ENCODE peak calls at places on chromosomes 1 and 21, in seven cellular contexts. One of them, this sample, is unnamed.

GRCh38 chr1:197776348-197777082 is 1.2 kb upstream of the DENND1B start:
- DNase-seq in fibroblast of lung: peak; percentile 64
- DNase-seq in choroid plexus epithelial cell: peak; percentile 71
- DNase-seq in colonic mucosa: no peak
- DNase-seq in fibroblast of mammary gland: peak; percentile 89
- DNase-seq in ovary: no peak
- DNase-seq in pancreas: no peak
- DNase-seq in this sample: peak; percentile 33

GRCh38 chr21:15966216-15966615 is 236.4 kb downstream of the USP25 start:
- DNase-seq in choroid plexus epithelial cell: no peak
- DNase-seq in fibroblast of mammary gland: peak; percentile 10
- DNase-seq in pancreas: no peak
- DNase-seq in ovary: no peak
- DNase-seq in fibroblast of lung: no peak
- DNase-seq in colonic mucosa: no peak
- DNase-seq in this sample: no peak

GRCh38 chr1:28540651-28541050 is 12.2 kb upstream of the TRNAU1AP start:
- DNase-seq in choroid plexus epithelial cell: peak; percentile 4
- DNase-seq in fibroblast of mammary gland: no peak
- DNase-seq in ovary: no peak
- DNase-seq in fibroblast of lung: no peak
- DNase-seq in pancreas: no peak
- DNase-seq in colonic mucosa: no peak
- DNase-seq in this sample: no peak

GRCh38 chr1:165842363-165843129 is 15.1 kb downstream of the UCK2 start:
- DNase-seq in colonic mucosa: no peak
- DNase-seq in ovary: no peak
- DNase-seq in fibroblast of lung: peak; percentile 47
- DNase-seq in pancreas: no peak
- DNase-seq in fibroblast of mammary gland: peak; percentile 34
- DNase-seq in choroid plexus epithelial cell: peak; percentile 32
- DNase-seq in this sample: peak; percentile 51

GRCh38 chr1:219109424-219110018 is 64.2 kb upstream of the LYPLAL1 start:
- DNase-seq in colonic mucosa: no peak
- DNase-seq in choroid plexus epithelial cell: no peak
- DNase-seq in pancreas: no peak
- DNase-seq in fibroblast of mammary gland: no peak
- DNase-seq in fibroblast of lung: no peak
- DNase-seq in ovary: no peak
- DNase-seq in this sample: no peak

GRCh38 chr1:64030411-64030810 is 173.0 kb upstream of the UBE2U start:
- DNase-seq in fibroblast of mammary gland: no peak
- DNase-seq in fibroblast of lung: no peak
- DNase-seq in pancreas: no peak
- DNase-seq in choroid plexus epithelial cell: no peak
- DNase-seq in colonic mucosa: no peak
- DNase-seq in ovary: no peak
- DNase-seq in this sample: no peak

GRCh38 chr1:72830606-72831390 is 548.5 kb upstream of the NEGR1 start:
- DNase-seq in colonic mucosa: no peak
- DNase-seq in choroid plexus epithelial cell: no peak
- DNase-seq in fibroblast of lung: no peak
- DNase-seq in pancreas: no peak
- DNase-seq in ovary: no peak
- DNase-seq in fibroblast of mammary gland: no peak
- DNase-seq in this sample: no peak

GRCh38 chr1:121566346-121566745 is 381.6 kb downstream of the SRGAP2C start:
- DNase-seq in fibroblast of lung: no peak
- DNase-seq in pancreas: no peak
- DNase-seq in ovary: no peak
- DNase-seq in choroid plexus epithelial cell: no peak
- DNase-seq in colonic mucosa: no peak
- DNase-seq in fibroblast of mammary gland: no peak
- DNase-seq in this sample: no peak

GRCh38 chr1:1089731-1090423 is 15.8 kb upstream of the RNF223 start:
- DNase-seq in fibroblast of mammary gland: no peak
- DNase-seq in colonic mucosa: no peak
- DNase-seq in choroid plexus epithelial cell: no peak
- DNase-seq in fibroblast of lung: no peak
- DNase-seq in ovary: no peak
- DNase-seq in pancreas: no peak
- DNase-seq in this sample: no peak

GRCh38 chr1:93448983-93449805 is 1.3 kb downstream of the FNBP1L start:
- DNase-seq in pancreas: peak; percentile 47
- DNase-seq in choroid plexus epithelial cell: peak; percentile 74
- DNase-seq in ovary: no peak
- DNase-seq in colonic mucosa: peak; percentile 74
- DNase-seq in fibroblast of lung: peak; percentile 56
- DNase-seq in fibroblast of mammary gland: peak; percentile 47
- DNase-seq in this sample: peak; percentile 60

GRCh38 chr1:244296010-244296409 is 155.7 kb downstream of the ADSS2 start:
- DNase-seq in colonic mucosa: no peak
- DNase-seq in ovary: no peak
- DNase-seq in fibroblast of lung: no peak
- DNase-seq in fibroblast of mammary gland: no peak
- DNase-seq in pancreas: no peak
- DNase-seq in choroid plexus epithelial cell: no peak
- DNase-seq in this sample: no peak

GRCh38 chr1:4836574-4836973 is 182.2 kb downstream of the AJAP1 start:
- DNase-seq in pancreas: no peak
- DNase-seq in choroid plexus epithelial cell: no peak
- DNase-seq in ovary: no peak
- DNase-seq in fibroblast of lung: no peak
- DNase-seq in fibroblast of mammary gland: no peak
- DNase-seq in colonic mucosa: no peak
- DNase-seq in this sample: no peak

GRCh38 chr1:147879911-147880310 is 22.7 kb upstream of the GJA8 start:
- DNase-seq in choroid plexus epithelial cell: no peak
- DNase-seq in fibroblast of mammary gland: no peak
- DNase-seq in fibroblast of lung: no peak
- DNase-seq in colonic mucosa: no peak
- DNase-seq in pancreas: no peak
- DNase-seq in ovary: no peak
- DNase-seq in this sample: no peak

GRCh38 chr1:99996951-99997350 is 27.2 kb downstream of the SLC35A3 start:
- DNase-seq in ovary: no peak
- DNase-seq in pancreas: no peak
- DNase-seq in choroid plexus epithelial cell: no peak
- DNase-seq in fibroblast of lung: no peak
- DNase-seq in colonic mucosa: no peak
- DNase-seq in fibroblast of mammary gland: no peak
- DNase-seq in this sample: no peak

GRCh38 chr1:80675469-80675868 is 1125.3 kb upstream of the ADGRL2 start:
- DNase-seq in choroid plexus epithelial cell: peak; percentile 6
- DNase-seq in pancreas: no peak
- DNase-seq in colonic mucosa: no peak
- DNase-seq in ovary: no peak
- DNase-seq in fibroblast of mammary gland: peak; percentile 18
- DNase-seq in fibroblast of lung: peak; percentile 48
- DNase-seq in this sample: peak; percentile 1

GRCh38 chr21:28454978-28455600 is 537.6 kb downstream of the LTN1 start:
- DNase-seq in ovary: no peak
- DNase-seq in fibroblast of lung: no peak
- DNase-seq in colonic mucosa: no peak
- DNase-seq in choroid plexus epithelial cell: no peak
- DNase-seq in pancreas: no peak
- DNase-seq in fibroblast of mammary gland: peak; percentile 80
- DNase-seq in this sample: peak; percentile 58

GRCh38 chr1:31413405-31414005 is 492 bp downstream of the SERINC2 start:
- DNase-seq in ovary: peak; percentile 51
- DNase-seq in choroid plexus epithelial cell: peak; percentile 23
- DNase-seq in pancreas: peak; percentile 76
- DNase-seq in fibroblast of lung: peak; percentile 58
- DNase-seq in colonic mucosa: peak; percentile 93
- DNase-seq in fibroblast of mammary gland: peak; percentile 47
- DNase-seq in this sample: peak; percentile 49

GRCh38 chr1:180892272-180892671 is 20.4 kb upstream of the KIAA1614 start:
- DNase-seq in colonic mucosa: no peak
- DNase-seq in choroid plexus epithelial cell: no peak
- DNase-seq in fibroblast of lung: no peak
- DNase-seq in fibroblast of mammary gland: no peak
- DNase-seq in ovary: no peak
- DNase-seq in pancreas: no peak
- DNase-seq in this sample: no peak

GRCh38 chr1:108560430-108561144 is 687 bp downstream of the EEIG2 start:
- DNase-seq in fibroblast of lung: peak; percentile 42
- DNase-seq in choroid plexus epithelial cell: peak; percentile 63
- DNase-seq in ovary: peak; percentile 39
- DNase-seq in colonic mucosa: peak; percentile 83
- DNase-seq in pancreas: peak; percentile 27
- DNase-seq in fibroblast of mammary gland: peak; percentile 77
- DNase-seq in this sample: peak; percentile 67

GRCh38 chr1:108561145-108561458 is 1.2 kb downstream of the EEIG2 start:
- DNase-seq in pancreas: no peak
- DNase-seq in choroid plexus epithelial cell: no peak
- DNase-seq in fibroblast of mammary gland: no peak
- DNase-seq in colonic mucosa: no peak
- DNase-seq in fibroblast of lung: no peak
- DNase-seq in ovary: no peak
- DNase-seq in this sample: no peak

GRCh38 chr1:108560143-108560429 is 186 bp downstream of the EEIG2 start:
- DNase-seq in fibroblast of lung: no peak
- DNase-seq in ovary: no peak
- DNase-seq in colonic mucosa: no peak
- DNase-seq in fibroblast of mammary gland: no peak
- DNase-seq in pancreas: no peak
- DNase-seq in choroid plexus epithelial cell: no peak
- DNase-seq in this sample: peak; percentile 35

GRCh38 chr1:108563808-108564207 is 3.9 kb downstream of the EEIG2 start:
- DNase-seq in colonic mucosa: no peak
- DNase-seq in pancreas: no peak
- DNase-seq in choroid plexus epithelial cell: no peak
- DNase-seq in ovary: no peak
- DNase-seq in fibroblast of mammary gland: no peak
- DNase-seq in fibroblast of lung: no peak
- DNase-seq in this sample: no peak

GRCh38 chr1:108561731-108562326 is 1.9 kb downstream of the EEIG2 start:
- DNase-seq in choroid plexus epithelial cell: peak; percentile 21
- DNase-seq in ovary: peak; percentile 22
- DNase-seq in colonic mucosa: peak; percentile 91
- DNase-seq in fibroblast of mammary gland: no peak
- DNase-seq in fibroblast of lung: peak; percentile 14
- DNase-seq in pancreas: peak; percentile 81
- DNase-seq in this sample: peak; percentile 48
- H3K4me3 ChIP-seq in choroid plexus epithelial cell: no peak overlapping the region
- H3K4me3 ChIP-seq in ovary: no peak overlapping the region
- H3K4me3 ChIP-seq in colonic mucosa: no peak overlapping the region
- H3K4me3 ChIP-seq in fibroblast of mammary gland: no peak overlapping the region
- H3K4me3 ChIP-seq in fibroblast of lung: peak overlapping the region; percentile 76
- H3K4me3 ChIP-seq in pancreas: no peak overlapping the region
- H3K4me3 ChIP-seq in this sample: no peak overlapping the region

DNA sequence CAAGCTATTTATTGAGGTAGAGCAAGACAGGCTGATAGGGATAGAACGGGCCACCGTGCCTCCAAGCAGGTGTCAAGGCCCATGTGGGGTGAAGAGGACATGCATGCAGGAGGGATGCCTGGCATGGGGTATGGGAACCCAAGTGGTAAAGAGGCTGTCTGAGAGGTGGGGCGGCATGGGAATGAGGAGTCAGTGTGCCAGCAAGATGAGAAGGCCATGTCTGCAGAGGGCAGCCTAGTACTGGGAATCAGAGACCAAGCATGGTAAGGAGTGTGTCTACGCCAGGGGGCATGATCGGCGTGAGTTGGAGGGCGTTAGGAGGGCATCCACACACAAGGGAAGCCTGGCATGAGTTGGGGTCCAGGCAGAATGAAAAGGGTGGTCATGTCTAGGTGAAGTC is 303.7 kb upstream of the PLD5 start:
- DNase-seq in colonic mucosa: no peak
- DNase-seq in fibroblast of mammary gland: no peak
- DNase-seq in pancreas: no peak
- DNase-seq in fibroblast of lung: no peak
- DNase-seq in choroid plexus epithelial cell: no peak
- DNase-seq in ovary: no peak
- DNase-seq in this sample: no peak
- TF ChIP-seq CTCF in colonic mucosa: no peak
- TF ChIP-seq CTCF in fibroblast of mammary gland: no peak
- TF ChIP-seq CTCF in pancreas: no peak
- TF ChIP-seq CTCF in fibroblast of lung: no peak
- TF ChIP-seq CTCF in choroid plexus epithelial cell: no peak
- TF ChIP-seq CTCF in ovary: no peak
- TF ChIP-seq CTCF in this sample: no peak

DNA sequence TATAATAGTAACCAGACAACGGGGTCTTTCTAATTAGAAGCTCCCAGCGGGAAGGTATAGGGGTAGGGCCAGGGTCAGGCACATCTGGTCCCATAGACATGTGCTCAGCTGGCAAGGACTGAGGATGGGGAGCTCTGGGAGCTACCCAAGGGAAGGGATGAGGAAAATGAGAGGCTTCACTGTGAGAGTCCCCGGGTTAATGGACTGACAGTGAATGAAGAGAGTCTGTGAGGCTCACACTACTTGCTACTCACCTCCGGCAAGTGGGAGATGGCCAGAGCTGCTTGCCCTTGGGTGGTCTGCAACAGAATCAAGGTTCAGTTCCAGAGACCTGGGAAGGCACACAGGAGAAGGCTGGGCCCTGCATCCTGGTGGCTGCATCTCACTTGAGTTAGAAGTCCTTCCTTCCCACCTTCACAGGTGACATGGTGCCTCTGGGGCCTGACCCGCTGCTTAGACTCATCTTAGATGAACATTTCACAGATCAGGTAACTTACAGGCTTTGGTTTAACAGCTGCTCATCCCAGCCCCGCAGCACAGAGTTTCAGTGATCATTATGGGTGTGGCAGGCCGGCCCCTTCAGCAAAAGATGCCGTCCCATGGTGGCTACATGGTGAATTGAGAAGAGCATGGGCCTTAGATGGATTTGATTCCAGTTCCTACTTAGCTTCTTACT is 31.7 kb downstream of the EIF2D start:
- DNase-seq in fibroblast of lung: no peak
- DNase-seq in pancreas: no peak
- DNase-seq in choroid plexus epithelial cell: no peak
- DNase-seq in fibroblast of mammary gland: no peak
- DNase-seq in ovary: no peak
- DNase-seq in colonic mucosa: no peak
- DNase-seq in this sample: no peak
- H3K4me3 ChIP-seq in fibroblast of lung: no peak overlapping the region
- H3K4me3 ChIP-seq in pancreas: no peak overlapping the region
- H3K4me3 ChIP-seq in choroid plexus epithelial cell: no peak overlapping the region
- H3K4me3 ChIP-seq in fibroblast of mammary gland: no peak overlapping the region
- H3K4me3 ChIP-seq in ovary: no peak overlapping the region
- H3K4me3 ChIP-seq in colonic mucosa: no peak overlapping the region
- H3K4me3 ChIP-seq in this sample: no peak overlapping the region

DNA sequence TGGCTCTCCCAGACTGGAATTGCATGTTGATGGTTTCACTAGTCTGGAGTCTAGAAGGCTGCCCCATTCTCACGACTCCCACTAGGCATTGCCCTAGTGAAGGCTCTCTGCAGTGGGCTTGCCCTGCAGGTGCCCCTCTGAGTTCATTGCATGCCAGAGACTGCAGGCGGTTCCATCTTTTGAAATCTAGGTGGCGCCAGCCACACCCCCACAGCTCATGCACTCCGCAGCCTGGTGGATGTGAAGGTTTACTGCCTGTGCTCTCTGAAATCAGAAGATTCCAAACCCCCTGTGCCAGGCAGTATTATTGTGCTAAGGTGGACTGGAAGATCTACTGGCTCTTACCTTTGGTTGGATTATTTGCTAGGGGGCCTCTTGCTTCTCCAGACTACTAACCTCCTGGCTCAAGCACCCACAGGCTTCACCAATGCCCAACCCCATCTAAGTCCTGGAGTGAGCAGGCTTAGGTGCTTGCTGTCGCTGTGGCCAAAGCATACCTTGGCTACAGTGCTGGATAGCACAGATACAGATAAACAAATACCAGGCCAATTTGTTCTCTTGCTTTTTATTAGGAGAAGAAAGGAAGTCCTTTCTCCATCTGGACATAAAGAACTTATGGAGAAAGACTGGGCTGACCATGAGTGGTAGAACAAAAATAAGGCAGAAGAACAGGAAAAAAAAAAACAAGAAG is 83.5 kb upstream of the SIM2 start:
- DNase-seq in choroid plexus epithelial cell: no peak
- DNase-seq in fibroblast of lung: no peak
- DNase-seq in fibroblast of mammary gland: no peak
- DNase-seq in ovary: no peak
- DNase-seq in pancreas: no peak
- DNase-seq in colonic mucosa: no peak
- DNase-seq in this sample: no peak
- TF ChIP-seq CTCF in choroid plexus epithelial cell: peak; percentile 16
- TF ChIP-seq CTCF in fibroblast of lung: no peak
- TF ChIP-seq CTCF in fibroblast of mammary gland: peak; percentile 17
- TF ChIP-seq CTCF in ovary: no peak
- TF ChIP-seq CTCF in pancreas: no peak
- TF ChIP-seq CTCF in colonic mucosa: no peak
- TF ChIP-seq CTCF in this sample: peak; percentile 20